ENCODE peak calls at places on chromosomes 7 and 10, in seven cellular contexts. One of them, this sample, is unnamed.
A peak's percentile ranks its signal among the peaks of the same experiment; 100 is the strongest.

GRCh38 chr10:108736111-108736510 is 1187.2 kb downstream of the XPNPEP1 start:
- DNase-seq in HCT116: no peak
- DNase-seq in OCI-LY7: no peak
- DNase-seq in upper lobe of left lung: no peak
- DNase-seq in cardiac muscle cell: no peak
- DNase-seq in A549: no peak
- DNase-seq in ovary: no peak
- DNase-seq in this sample: no peak

GRCh38 chr10:58275908-58276307 is 6.9 kb downstream of the CISD1 start:
- DNase-seq in HCT116: no peak
- DNase-seq in cardiac muscle cell: peak; percentile 70
- DNase-seq in OCI-LY7: no peak
- DNase-seq in A549: no peak
- DNase-seq in upper lobe of left lung: no peak
- DNase-seq in ovary: no peak
- DNase-seq in this sample: no peak

GRCh38 chr10:119090968-119091367 is 10.4 kb upstream of the EIF3A start:
- DNase-seq in cardiac muscle cell: peak; percentile 22
- DNase-seq in upper lobe of left lung: no peak
- DNase-seq in ovary: no peak
- DNase-seq in OCI-LY7: no peak
- DNase-seq in HCT116: peak; percentile 56
- DNase-seq in A549: no peak
- DNase-seq in this sample: no peak

GRCh38 chr7:353746-354325 is 63.9 kb downstream of the FOXL3 start:
- DNase-seq in HCT116: no peak
- DNase-seq in ovary: no peak
- DNase-seq in A549: no peak
- DNase-seq in cardiac muscle cell: no peak
- DNase-seq in upper lobe of left lung: no peak
- DNase-seq in OCI-LY7: no peak
- DNase-seq in this sample: no peak

GRCh38 chr7:134515569-134516468 is 11.5 kb upstream of the AKR1B10 start:
- DNase-seq in HCT116: peak; percentile 68
- DNase-seq in A549: peak; percentile 81
- DNase-seq in OCI-LY7: no peak
- DNase-seq in cardiac muscle cell: peak; percentile 75
- DNase-seq in upper lobe of left lung: no peak
- DNase-seq in ovary: no peak
- DNase-seq in this sample: no peak

GRCh38 chr10:99915414-99915813 is 94.3 kb downstream of the DNMBP start:
- DNase-seq in HCT116: no peak
- DNase-seq in cardiac muscle cell: no peak
- DNase-seq in A549: no peak
- DNase-seq in ovary: no peak
- DNase-seq in upper lobe of left lung: no peak
- DNase-seq in OCI-LY7: no peak
- DNase-seq in this sample: no peak

GRCh38 chr7:74306737-74307469 is 17.7 kb downstream of the CLIP2 start:
- DNase-seq in upper lobe of left lung: no peak
- DNase-seq in cardiac muscle cell: peak; percentile 75
- DNase-seq in OCI-LY7: no peak
- DNase-seq in HCT116: no peak
- DNase-seq in A549: no peak
- DNase-seq in ovary: peak; percentile 58
- DNase-seq in this sample: no peak

GRCh38 chr7:123355576-123356195 is 155.9 kb upstream of the SLC13A1 start:
- DNase-seq in A549: no peak
- DNase-seq in cardiac muscle cell: peak; percentile 34
- DNase-seq in ovary: no peak
- DNase-seq in OCI-LY7: no peak
- DNase-seq in upper lobe of left lung: no peak
- DNase-seq in HCT116: peak; percentile 26
- DNase-seq in this sample: no peak

GRCh38 chr7:151048911-151049463 is 656 bp downstream of the ASIC3 start:
- DNase-seq in upper lobe of left lung: no peak
- DNase-seq in OCI-LY7: no peak
- DNase-seq in cardiac muscle cell: no peak
- DNase-seq in ovary: no peak
- DNase-seq in HCT116: no peak
- DNase-seq in A549: no peak
- DNase-seq in this sample: no peak

GRCh38 chr10:63388421-63389031 is 77.3 kb downstream of the JMJD1C start:
- DNase-seq in cardiac muscle cell: peak; percentile 54
- DNase-seq in ovary: no peak
- DNase-seq in A549: no peak
- DNase-seq in upper lobe of left lung: no peak
- DNase-seq in HCT116: no peak
- DNase-seq in OCI-LY7: no peak
- DNase-seq in this sample: no peak

GRCh38 chr7:64463636-64464375 is 99.1 kb downstream of the ZNF680 start:
- DNase-seq in upper lobe of left lung: peak; percentile 38
- DNase-seq in OCI-LY7: no peak
- DNase-seq in cardiac muscle cell: peak; percentile 62
- DNase-seq in HCT116: no peak
- DNase-seq in A549: no peak
- DNase-seq in ovary: peak; percentile 78
- DNase-seq in this sample: no peak

GRCh38 chr10:125134483-125134848 is 25.9 kb downstream of the CTBP2 start:
- DNase-seq in upper lobe of left lung: no peak
- DNase-seq in OCI-LY7: no peak
- DNase-seq in HCT116: no peak
- DNase-seq in cardiac muscle cell: no peak
- DNase-seq in A549: no peak
- DNase-seq in ovary: no peak
- DNase-seq in this sample: no peak

GRCh38 chr7:2193120-2193519 is 39.6 kb downstream of the MAD1L1 start:
- DNase-seq in cardiac muscle cell: no peak
- DNase-seq in A549: no peak
- DNase-seq in HCT116: no peak
- DNase-seq in upper lobe of left lung: peak; percentile 86
- DNase-seq in ovary: no peak
- DNase-seq in OCI-LY7: no peak
- DNase-seq in this sample: no peak

GRCh38 chr7:151852486-151853396 is 24.2 kb downstream of the PRKAG2 start:
- DNase-seq in ovary: no peak
- DNase-seq in HCT116: no peak
- DNase-seq in OCI-LY7: no peak
- DNase-seq in A549: no peak
- DNase-seq in upper lobe of left lung: no peak
- DNase-seq in cardiac muscle cell: no peak
- DNase-seq in this sample: no peak

GRCh38 chr10:106711313-106711906 is 453.1 kb downstream of the SORCS1 start:
- DNase-seq in HCT116: peak; percentile 6
- DNase-seq in cardiac muscle cell: peak; percentile 31
- DNase-seq in upper lobe of left lung: peak; percentile 45
- DNase-seq in A549: peak; percentile 11
- DNase-seq in ovary: no peak
- DNase-seq in OCI-LY7: peak; percentile 49
- DNase-seq in this sample: peak; percentile 58

GRCh38 chr7:149748223-149748874 is 25.0 kb downstream of the ZNF467 start:
- DNase-seq in ovary: no peak
- DNase-seq in upper lobe of left lung: no peak
- DNase-seq in A549: no peak
- DNase-seq in cardiac muscle cell: peak; percentile 40
- DNase-seq in HCT116: no peak
- DNase-seq in OCI-LY7: no peak
- DNase-seq in this sample: no peak

GRCh38 chr7:149750122-149750845 is 23.1 kb downstream of the ZNF467 start:
- DNase-seq in A549: no peak
- DNase-seq in HCT116: no peak
- DNase-seq in OCI-LY7: no peak
- DNase-seq in cardiac muscle cell: no peak
- DNase-seq in ovary: no peak
- DNase-seq in upper lobe of left lung: no peak
- DNase-seq in this sample: no peak

GRCh38 chr7:149751058-149751775 is 22.2 kb downstream of the ZNF467 start:
- DNase-seq in HCT116: no peak
- DNase-seq in upper lobe of left lung: no peak
- DNase-seq in cardiac muscle cell: no peak
- DNase-seq in ovary: no peak
- DNase-seq in OCI-LY7: no peak
- DNase-seq in A549: no peak
- DNase-seq in this sample: no peak

GRCh38 chr7:149752646-149753045 is 20.7 kb downstream of the ZNF467 start:
- DNase-seq in upper lobe of left lung: no peak
- DNase-seq in HCT116: no peak
- DNase-seq in cardiac muscle cell: no peak
- DNase-seq in OCI-LY7: no peak
- DNase-seq in ovary: no peak
- DNase-seq in A549: no peak
- DNase-seq in this sample: no peak

DNA sequence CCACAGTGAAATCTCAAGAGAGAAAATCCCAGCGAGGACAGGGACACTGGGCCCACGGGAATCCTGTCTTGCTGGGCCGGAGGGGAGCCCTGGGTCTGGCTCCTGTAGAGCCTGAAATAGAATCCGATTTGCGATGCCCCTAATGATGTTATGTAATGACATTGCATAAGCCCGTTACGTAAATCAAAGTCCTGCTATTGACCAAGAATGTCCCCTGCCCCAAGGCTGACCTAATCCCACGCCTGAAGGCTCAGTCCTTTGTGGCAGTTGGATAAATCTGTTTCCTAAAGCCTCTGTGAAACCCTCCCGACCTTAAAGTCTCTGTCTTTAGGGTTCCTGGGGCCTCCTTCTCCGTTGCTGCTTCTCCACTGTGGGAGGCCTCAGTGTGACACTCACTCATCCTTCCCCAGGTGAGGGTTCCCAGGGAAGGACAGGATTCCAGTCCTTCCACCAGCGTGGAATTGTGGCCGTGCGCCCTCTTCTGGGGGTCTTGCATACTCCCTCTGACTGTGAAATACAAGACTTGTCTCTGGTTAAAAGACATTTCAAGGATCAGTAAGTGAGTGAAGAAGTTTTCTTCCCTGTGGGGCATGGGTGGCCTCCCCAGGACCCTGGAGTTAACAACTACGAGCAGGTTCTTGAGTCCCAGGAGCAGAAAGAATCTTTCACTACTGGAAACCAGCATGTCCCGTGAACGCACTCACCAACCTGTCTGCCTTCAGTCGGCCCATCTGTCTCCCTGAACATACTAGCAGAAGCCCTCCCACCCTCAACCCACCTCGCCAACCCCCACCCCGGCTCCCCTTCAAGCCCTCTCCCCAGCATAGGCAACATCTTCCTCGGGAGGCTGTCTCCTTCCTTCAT is 19.8 kb downstream of the ZNF467 start:
- DNase-seq in ovary: no peak
- DNase-seq in A549: peak; percentile 73
- DNase-seq in upper lobe of left lung: no peak
- DNase-seq in HCT116: peak; percentile 36
- DNase-seq in cardiac muscle cell: peak; percentile 51
- DNase-seq in OCI-LY7: no peak
- DNase-seq in this sample: peak; percentile 65
- TF ChIP-seq CTCF in ovary: no peak
- TF ChIP-seq CTCF in A549: peak; percentile 68
- TF ChIP-seq CTCF in upper lobe of left lung: peak; percentile 12
- TF ChIP-seq CTCF in HCT116: peak; percentile 85
- TF ChIP-seq CTCF in cardiac muscle cell: peak; percentile 82
- TF ChIP-seq CTCF in OCI-LY7: peak; percentile 69
- TF ChIP-seq CTCF in this sample: peak; percentile 71

DNA sequence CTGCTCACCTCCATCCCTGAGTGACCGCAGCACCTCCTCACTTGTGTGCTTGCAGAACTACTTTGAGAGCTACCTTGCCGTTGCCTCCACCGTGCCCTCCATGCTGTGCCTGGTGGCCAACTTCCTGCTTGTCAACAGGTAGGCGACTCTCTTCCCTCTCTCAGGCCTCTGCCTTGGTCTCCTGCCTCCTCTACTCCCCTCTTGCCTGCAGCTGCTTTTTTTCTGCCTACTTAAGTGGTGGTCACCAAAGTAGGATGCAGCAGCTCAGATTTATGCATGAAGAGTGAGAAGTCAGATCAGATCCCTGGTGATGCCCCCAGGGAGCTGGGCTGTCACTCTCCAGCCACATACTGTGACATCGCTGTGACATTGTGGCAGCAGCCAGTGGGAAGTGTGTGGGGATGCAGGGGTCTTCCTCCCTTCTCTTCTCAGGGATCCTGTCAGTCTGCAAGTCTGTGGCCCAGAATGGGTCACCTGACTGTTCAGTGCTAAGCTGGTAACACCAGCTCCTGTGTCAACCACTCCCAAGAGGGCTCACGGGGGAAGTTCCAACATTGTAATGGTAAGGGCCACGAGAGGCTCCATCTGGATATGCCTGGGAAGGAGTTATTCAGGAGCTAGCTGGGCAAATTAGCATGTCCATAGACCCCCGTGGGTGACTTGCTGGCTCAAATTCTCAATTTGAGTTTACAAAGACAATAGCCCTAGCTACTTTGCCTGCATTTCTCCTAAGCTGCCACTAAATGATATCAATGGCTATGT is 25.3 kb downstream of the SLC29A3 start:
- DNase-seq in upper lobe of left lung: no peak
- DNase-seq in ovary: no peak
- DNase-seq in HCT116: no peak
- DNase-seq in A549: no peak
- DNase-seq in cardiac muscle cell: no peak
- DNase-seq in OCI-LY7: no peak
- DNase-seq in this sample: no peak
- H3K4me1 ChIP-seq in upper lobe of left lung: peaks cover 5% of the 10 kb centered on the region
- H3K4me1 ChIP-seq in ovary: no peaks in the 10 kb centered on the region
- H3K4me1 ChIP-seq in HCT116: peaks cover 15% of the 10 kb centered on the region
- H3K4me1 ChIP-seq in A549: peaks cover 79% of the 10 kb centered on the region
- H3K4me1 ChIP-seq in cardiac muscle cell: no peaks in the 10 kb centered on the region
- H3K4me1 ChIP-seq in OCI-LY7: no peaks in the 10 kb centered on the region
- H3K4me1 ChIP-seq in this sample: peaks cover 83% of the 10 kb centered on the region

GRCh38 chr7:98575878-98576277 is 41.2 kb upstream of the NPTX2 start:
- DNase-seq in ovary: no peak
- DNase-seq in cardiac muscle cell: no peak
- DNase-seq in OCI-LY7: peak; percentile 5
- DNase-seq in A549: no peak
- DNase-seq in HCT116: no peak
- DNase-seq in upper lobe of left lung: no peak
- DNase-seq in this sample: no peak
- TF ChIP-seq CTCF in ovary: no peak
- TF ChIP-seq CTCF in cardiac muscle cell: no peak
- TF ChIP-seq CTCF in OCI-LY7: no peak
- TF ChIP-seq CTCF in A549: no peak
- TF ChIP-seq CTCF in HCT116: no peak
- TF ChIP-seq CTCF in upper lobe of left lung: no peak
- TF ChIP-seq CTCF in this sample: no peak

GRCh38 chr10:24453973-24454372 is 245.0 kb downstream of the KIAA1217 start:
- DNase-seq in ovary: no peak
- DNase-seq in A549: no peak
- DNase-seq in HCT116: no peak
- DNase-seq in cardiac muscle cell: no peak
- DNase-seq in upper lobe of left lung: no peak
- DNase-seq in OCI-LY7: no peak
- DNase-seq in this sample: no peak

GRCh38 chr10:24453404-24453830 is 244.5 kb downstream of the KIAA1217 start:
- DNase-seq in HCT116: no peak
- DNase-seq in upper lobe of left lung: no peak
- DNase-seq in ovary: no peak
- DNase-seq in A549: no peak
- DNase-seq in OCI-LY7: no peak
- DNase-seq in cardiac muscle cell: no peak
- DNase-seq in this sample: no peak

GRCh38 chr10:24459836-24460235 is 250.9 kb downstream of the KIAA1217 start:
- DNase-seq in HCT116: no peak
- DNase-seq in cardiac muscle cell: no peak
- DNase-seq in OCI-LY7: no peak
- DNase-seq in upper lobe of left lung: no peak
- DNase-seq in ovary: no peak
- DNase-seq in A549: no peak
- DNase-seq in this sample: no peak

GRCh38 chr10:24457661-24458318 is 248.9 kb downstream of the KIAA1217 start:
- DNase-seq in HCT116: no peak
- DNase-seq in upper lobe of left lung: no peak
- DNase-seq in A549: no peak
- DNase-seq in OCI-LY7: no peak
- DNase-seq in cardiac muscle cell: no peak
- DNase-seq in ovary: no peak
- DNase-seq in this sample: peak; percentile 38

GRCh38 chr10:24456319-24456718 is 247.4 kb downstream of the KIAA1217 start:
- DNase-seq in ovary: no peak
- DNase-seq in cardiac muscle cell: peak; percentile 46
- DNase-seq in upper lobe of left lung: no peak
- DNase-seq in OCI-LY7: no peak
- DNase-seq in HCT116: no peak
- DNase-seq in A549: no peak
- DNase-seq in this sample: no peak
- H3K4me1 ChIP-seq in ovary: peaks cover 7% of the 10 kb centered on the region
- H3K4me1 ChIP-seq in cardiac muscle cell: no peaks in the 10 kb centered on the region
- H3K4me1 ChIP-seq in upper lobe of left lung: no peaks in the 10 kb centered on the region
- H3K4me1 ChIP-seq in OCI-LY7: no peaks in the 10 kb centered on the region
- H3K4me1 ChIP-seq in HCT116: no peaks in the 10 kb centered on the region
- H3K4me1 ChIP-seq in A549: peaks cover 4% of the 10 kb centered on the region
- H3K4me1 ChIP-seq in this sample: peaks cover 34% of the 10 kb centered on the region

This sample was measured in Caco-2.